ENCODE peak calls at places on chromosome 6, in six cellular contexts. C is effector memory CD8-positive, alpha-beta T cell; X is NCI-H774; S is NCI-H2171 treated with DMSO at 0.1 percent for 48 hours; F is activated T-helper 1 cell treated with Interleukin-2 at 50 U/mL for 16 hours; N is NCI-H1105. A is an unnamed sample.
A peak's percentile ranks its signal among the peaks of the same experiment; 100 is the strongest.

GRCh38 chr6:139708342-139709199 is 334.1 kb upstream of the CITED2 start:
- DNase-seq in C (no peak), X (no peak), S (no peak), F (no peak), N (no peak), A (no peak)

GRCh38 chr6:46023216-46023915 is 7.7 kb upstream of the CLIC5 start:
- DNase-seq in C (no peak), X (no peak), S (no peak), F (no peak), N (no peak), A (no peak)

GRCh38 chr6:77178821-77179220 is 284.5 kb downstream of the HTR1B start:
- DNase-seq in C (no peak), X (no peak), S (no peak), F (no peak), N (no peak), A (no peak)

GRCh38 chr6:151877458-151877857 is 70.0 kb downstream of the ESR1 start:
- DNase-seq in C (no peak), X (no peak), S (no peak), F (no peak), N (no peak), A (no peak)

GRCh38 chr6:3786131-3786530 is 34.6 kb upstream of the PXDC1 start:
- DNase-seq in C (no peak), X (no peak), S (no peak), F (no peak), N (no peak), A (no peak)

GRCh38 chr6:1388927-1389790 is at the start of gene FOXF2:
- DNase-seq in C (no peak), X (no peak), S (no peak), F (no peak), N (peak; percentile 34), A (no peak)

GRCh38 chr6:1600764-1601615 is 8.7 kb upstream of the FOXC1 start:
- DNase-seq in C (no peak), X (no peak), S (no peak), F (no peak), N (no peak), A (no peak)

GRCh38 chr6:127971945-127972391 is 71.1 kb upstream of the THEMIS start:
- DNase-seq in C (peak; percentile 61), X (no peak), S (no peak), F (peak; percentile 27), N (no peak), A (no peak)

GRCh38 chr6:44237813-44238433 is 9.0 kb upstream of the HSP90AB1 start:
- DNase-seq in C (peak; percentile 78), X (peak; percentile 40), S (peak; percentile 71), F (peak; percentile 72), N (peak; percentile 56), A (peak; percentile 85)

GRCh38 chr6:113690255-113690956 is 166.7 kb upstream of the MARCKS start:
- DNase-seq in C (no peak), X (peak; percentile 80), S (peak; percentile 56), F (no peak), N (no peak), A (no peak)

GRCh38 chr6:4394786-4395185 is 259.4 kb upstream of the ECI2 start:
- DNase-seq in C (no peak), X (peak; percentile 17), S (no peak), F (no peak), N (no peak), A (no peak)

GRCh38 chr6:33886673-33887144 is 82.9 kb upstream of the MLN start:
- DNase-seq in C (no peak), X (no peak), S (no peak), F (no peak), N (no peak), A (peak; percentile 60)

GRCh38 chr6:149831380-149831820 is 32.8 kb downstream of the LRP11 start:
- DNase-seq in C (no peak), X (no peak), S (no peak), F (no peak), N (no peak), A (no peak)

GRCh38 chr6:89411019-89411268 is 1.1 kb downstream of the RRAGD start:
- DNase-seq in C (peak; percentile 7), X (no peak), S (peak; percentile 49), F (no peak), N (no peak), A (no peak)

GRCh38 chr6:130848945-130849344 is 21.7 kb downstream of the SMLR1 start:
- DNase-seq in C (peak; percentile 32), X (peak; percentile 9), S (no peak), F (no peak), N (no peak), A (no peak)

GRCh38 chr6:157804448-157805327 is 18.4 kb upstream of the SNX9 start:
- DNase-seq in C (no peak), X (no peak), S (no peak), F (no peak), N (no peak), A (no peak)

GRCh38 chr6:33450434-33450833 is 3.9 kb upstream of the ZBTB9 start:
- DNase-seq in C (no peak), X (no peak), S (no peak), F (no peak), N (no peak), A (no peak)

GRCh38 chr6:52992980-52993379 is 2.1 kb downstream of the GSTA4 start:
- DNase-seq in C (no peak), X (no peak), S (no peak), F (no peak), N (no peak), A (no peak)

GRCh38 chr6:63636516-63636968 is 940 bp downstream of the PHF3 start:
- DNase-seq in C (peak; percentile 30), X (peak; percentile 37), S (peak; percentile 74), F (peak; percentile 20), N (peak; percentile 65), A (peak; percentile 60)

GRCh38 chr6:26389349-26389799 is 6.5 kb downstream of the BTN2A2 start:
- DNase-seq in C (no peak), X (no peak), S (no peak), F (no peak), N (no peak), A (no peak)

GRCh38 chr6:114216789-114217467 is 125.9 kb downstream of the HS3ST5 start:
- DNase-seq in C (no peak), X (no peak), S (peak; percentile 17), F (no peak), N (no peak), A (no peak)

GRCh38 chr6:120198033-120198432 is 848.5 kb upstream of the MAN1A1 start:
- DNase-seq in C (no peak), X (no peak), S (no peak), F (no peak), N (no peak), A (no peak)

GRCh38 chr6:81793811-81794210 is 41.3 kb upstream of the TENT5A start:
- DNase-seq in C (no peak), X (no peak), S (no peak), F (no peak), N (no peak), A (no peak)

GRCh38 chr6:90274481-90275030 is 22.1 kb downstream of the BACH2 start:
- DNase-seq in C (peak; percentile 82), X (no peak), S (no peak), F (peak; percentile 79), N (no peak), A (no peak)

GRCh38 chr6:151391471-151392428 is at the start of gene ZBTB2:
- DNase-seq in C (peak; percentile 59), X (peak; percentile 74), S (peak; percentile 81), F (peak; percentile 54), N (peak; percentile 61), A (peak; percentile 74)

GRCh38 chr6:125793280-125793679 is 2.5 kb downstream of the NCOA7 start:
- DNase-seq in C (no peak), X (no peak), S (no peak), F (no peak), N (no peak), A (no peak)

GRCh38 chr6:166490671-166491500 is 95.6 kb downstream of the RAMACL start:
- DNase-seq in C (no peak), X (no peak), S (peak; percentile 77), F (no peak), N (peak; percentile 82), A (no peak)

GRCh38 chr6:140156131-140156530 is 781.7 kb upstream of the CITED2 start:
- DNase-seq in C (no peak), X (no peak), S (no peak), F (no peak), N (no peak), A (no peak)

GRCh38 chr6:44674226-44675155 is 287.0 kb downstream of the CDC5L start:
- DNase-seq in C (no peak), X (no peak), S (no peak), F (no peak), N (no peak), A (no peak)

A was measured in right atrium auricular region.